ENCODE peak calls at places on chromosome 5, in six cellular contexts. T, P, N, W, K and I are unnamed samples.

GRCh38 chr5:105663671-105664070 is 2007.1 kb downstream of the EFNA5 start:
- DNase-seq in T (no peak), P (no peak), N (no peak), W (no peak), K (no peak), I (no peak)

GRCh38 chr5:66553368-66553912 is 42.8 kb upstream of the MAST4 start:
- DNase-seq in T (no peak), P (no peak), N (no peak), W (no peak), K (no peak), I (no peak)

GRCh38 chr5:143957455-143957854 is 145.5 kb downstream of the HMHB1 start:
- DNase-seq in T (no peak), P (no peak), N (no peak), W (no peak), K (no peak), I (no peak)

GRCh38 chr5:101103874-101104273 is 200.8 kb upstream of the ST8SIA4 start:
- DNase-seq in T (no peak), P (no peak), N (peak; percentile 6), W (no peak), K (no peak), I (no peak)

GRCh38 chr5:87899109-87900100 is 369.2 kb downstream of the TMEM161B start:
- DNase-seq in T (no peak), P (no peak), N (peak; percentile 21), W (peak; percentile 77), K (peak; percentile 80), I (peak; percentile 68)

GRCh38 chr5:175750476-175751080 is 92.7 kb downstream of the HRH2 start:
- DNase-seq in T (no peak), P (no peak), N (no peak), W (no peak), K (no peak), I (peak; percentile 15)

GRCh38 chr5:173217626-173218397 is 17.2 kb downstream of the NKX2-5 start:
- DNase-seq in T (no peak), P (no peak), N (no peak), W (no peak), K (no peak), I (no peak)

GRCh38 chr5:155738616-155739015 is 588.3 kb upstream of the SGCD start:
- DNase-seq in T (no peak), P (no peak), N (no peak), W (no peak), K (no peak), I (no peak)

GRCh38 chr5:154541553-154541952 is 63.5 kb upstream of the HAND1 start:
- DNase-seq in T (peak; percentile 8), P (no peak), N (peak; percentile 38), W (no peak), K (no peak), I (no peak)

GRCh38 chr5:122478741-122479459 is 166.9 kb downstream of the SNCAIP start:
- DNase-seq in T (peak; percentile 10), P (no peak), N (peak; percentile 55), W (no peak), K (no peak), I (no peak)

GRCh38 chr5:172452398-172453205 is 1.7 kb downstream of the SH3PXD2B start:
- DNase-seq in T (peak; percentile 54), P (no peak), N (peak; percentile 61), W (peak; percentile 75), K (peak; percentile 84), I (peak; percentile 11)

GRCh38 chr5:124725040-124725434 is 21.4 kb downstream of the ZNF608 start:
- DNase-seq in T (no peak), P (peak; percentile 75), N (no peak), W (no peak), K (no peak), I (peak; percentile 28)

GRCh38 chr5:109038209-109038840 is 290.6 kb downstream of the FER start:
- DNase-seq in T (no peak), P (no peak), N (no peak), W (no peak), K (no peak), I (peak; percentile 8)

GRCh38 chr5:138542120-138542955 is 698 bp downstream of the ETF1 start:
- DNase-seq in T (no peak), P (no peak), N (peak; percentile 17), W (no peak), K (peak; percentile 10), I (no peak)

GRCh38 chr5:180172447-180173197 is 36.4 kb downstream of the RASGEF1C start:
- DNase-seq in T (no peak), P (no peak), N (peak; percentile 67), W (no peak), K (no peak), I (peak; percentile 11)

GRCh38 chr5:159094745-159095144 is 5.0 kb downstream of the EBF1 start:
- DNase-seq in T (peak; percentile 26), P (peak; percentile 94), N (peak; percentile 66), W (peak; percentile 66), K (peak; percentile 73), I (peak; percentile 87)

GRCh38 chr5:113235884-113236283 is 198.9 kb downstream of the TSSK1B start:
- DNase-seq in T (peak; percentile 62), P (no peak), N (no peak), W (no peak), K (no peak), I (no peak)

GRCh38 chr5:69052181-69052580 is 41.6 kb upstream of the SLC30A5 start:
- DNase-seq in T (no peak), P (no peak), N (no peak), W (no peak), K (no peak), I (no peak)

DNA sequence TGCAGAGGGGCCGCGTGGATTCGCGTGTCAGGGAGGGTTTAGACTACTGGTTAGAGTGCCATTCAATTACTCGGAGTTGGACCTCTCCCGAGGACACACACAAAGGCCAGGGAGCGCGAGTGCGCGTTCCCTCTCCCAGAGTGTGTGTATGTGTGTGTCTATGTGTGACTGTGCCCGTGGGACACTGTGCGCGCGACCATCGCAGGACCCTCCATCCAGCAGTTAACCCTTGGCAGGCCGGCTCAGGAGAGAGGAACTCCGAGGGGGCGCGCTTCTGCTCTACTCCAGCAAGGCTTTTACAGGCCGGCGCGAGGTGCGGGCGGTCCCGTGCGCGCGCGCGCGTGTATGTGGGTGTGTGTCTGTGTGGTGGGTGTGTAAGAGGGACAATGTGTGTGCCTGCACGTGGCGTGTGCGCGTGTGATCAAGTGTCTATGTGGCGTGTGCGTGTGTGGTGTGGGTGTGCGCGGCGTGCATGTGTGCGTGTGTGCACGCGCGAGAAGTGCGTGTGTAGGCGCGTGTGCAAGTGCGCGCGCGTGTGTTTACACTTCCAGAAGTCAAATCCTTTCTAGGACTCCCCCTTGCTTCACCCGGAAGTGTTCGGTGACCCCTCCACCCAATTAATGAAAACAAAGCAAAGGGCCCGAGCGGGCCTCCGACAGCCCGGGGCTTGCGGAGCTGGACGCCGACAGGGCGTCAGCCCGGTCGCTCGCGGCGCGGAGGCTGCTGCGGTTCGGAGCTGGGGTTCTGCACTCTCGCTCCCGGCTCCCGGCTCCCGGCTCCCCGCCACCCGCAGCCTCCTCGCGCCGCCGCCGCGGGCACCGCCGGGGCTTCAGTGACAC is 75.3 kb upstream of the TBCA start:
- DNase-seq in T (no peak), P (no peak), N (peak; percentile 49), W (no peak), K (peak; percentile 40), I (peak; percentile 42)
- TF ChIP-seq EZH2 in T (no peak), P (no peak), N (no peak), W (no peak), K (no peak), I (no peak)

GRCh38 chr5:50667653-50668403 is 1.4 kb downstream of the PARP8 start:
- DNase-seq in T (no peak), P (no peak), N (peak; percentile 89), W (peak; percentile 34), K (peak; percentile 57), I (peak; percentile 77)
- H3K4me3 ChIP-seq in T (peak overlapping the region; percentile 81), P (no peak overlapping the region), N (peak overlapping the region; percentile 91), W (peak overlapping the region; percentile 83), K (peak overlapping the region; percentile 82), I (peak overlapping the region; percentile 66)

GRCh38 chr5:177487144-177487543 is 10.3 kb downstream of the PDLIM7 start:
- DNase-seq in T (no peak), P (no peak), N (no peak), W (no peak), K (no peak), I (no peak)

GRCh38 chr5:177486256-177486655 is 11.1 kb downstream of the PDLIM7 start:
- DNase-seq in T (no peak), P (no peak), N (no peak), W (no peak), K (no peak), I (no peak)

GRCh38 chr5:177483042-177483441 is 9.6 kb upstream of the DBN1 start:
- DNase-seq in T (no peak), P (no peak), N (no peak), W (no peak), K (no peak), I (no peak)

GRCh38 chr5:177483994-177484901 is 10.8 kb upstream of the DBN1 start:
- DNase-seq in T (no peak), P (no peak), N (no peak), W (no peak), K (no peak), I (no peak)

DNA sequence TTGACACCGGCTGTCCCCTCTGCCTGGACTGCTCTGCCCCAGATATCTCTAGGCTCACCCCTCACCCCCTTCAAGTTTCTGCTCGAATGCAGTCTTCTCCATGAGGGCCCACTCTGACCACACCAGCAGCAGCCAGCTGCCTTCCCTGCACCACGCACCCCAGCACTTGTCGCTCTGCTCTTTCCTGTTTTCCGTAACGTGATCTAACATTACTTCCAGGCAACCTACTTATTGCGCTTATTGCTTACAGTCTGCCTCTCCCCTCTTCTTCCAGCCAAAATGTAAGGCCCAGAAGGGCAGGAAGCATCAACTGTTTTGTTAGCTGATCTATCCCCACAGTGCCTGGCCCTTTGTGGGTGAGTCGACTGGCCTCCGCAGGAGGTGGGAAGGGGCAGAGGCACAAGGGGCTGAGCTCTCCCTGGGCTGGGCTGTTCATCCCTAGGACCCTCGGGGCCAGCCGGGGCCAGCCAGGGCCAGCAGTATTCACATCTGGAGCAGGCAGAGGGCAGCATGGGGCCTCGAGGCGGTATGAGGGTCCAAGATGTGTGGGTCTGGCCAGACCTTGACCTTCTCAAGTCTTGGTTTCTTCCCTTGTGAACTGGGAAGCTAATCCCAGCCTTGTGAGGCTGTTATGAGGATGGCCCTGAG is 11.6 kb upstream of the DBN1 start:
- DNase-seq in T (no peak), P (no peak), N (no peak), W (no peak), K (no peak), I (no peak)
- H3K36me3 ChIP-seq in T (peaks cover 27% of the 10 kb centered on the region), P (peaks cover 64% of the 10 kb centered on the region), N (no peaks in the 10 kb centered on the region), W (peaks cover 41% of the 10 kb centered on the region), K (peaks cover 61% of the 10 kb centered on the region), I (peaks cover 20% of the 10 kb centered on the region)

DNA sequence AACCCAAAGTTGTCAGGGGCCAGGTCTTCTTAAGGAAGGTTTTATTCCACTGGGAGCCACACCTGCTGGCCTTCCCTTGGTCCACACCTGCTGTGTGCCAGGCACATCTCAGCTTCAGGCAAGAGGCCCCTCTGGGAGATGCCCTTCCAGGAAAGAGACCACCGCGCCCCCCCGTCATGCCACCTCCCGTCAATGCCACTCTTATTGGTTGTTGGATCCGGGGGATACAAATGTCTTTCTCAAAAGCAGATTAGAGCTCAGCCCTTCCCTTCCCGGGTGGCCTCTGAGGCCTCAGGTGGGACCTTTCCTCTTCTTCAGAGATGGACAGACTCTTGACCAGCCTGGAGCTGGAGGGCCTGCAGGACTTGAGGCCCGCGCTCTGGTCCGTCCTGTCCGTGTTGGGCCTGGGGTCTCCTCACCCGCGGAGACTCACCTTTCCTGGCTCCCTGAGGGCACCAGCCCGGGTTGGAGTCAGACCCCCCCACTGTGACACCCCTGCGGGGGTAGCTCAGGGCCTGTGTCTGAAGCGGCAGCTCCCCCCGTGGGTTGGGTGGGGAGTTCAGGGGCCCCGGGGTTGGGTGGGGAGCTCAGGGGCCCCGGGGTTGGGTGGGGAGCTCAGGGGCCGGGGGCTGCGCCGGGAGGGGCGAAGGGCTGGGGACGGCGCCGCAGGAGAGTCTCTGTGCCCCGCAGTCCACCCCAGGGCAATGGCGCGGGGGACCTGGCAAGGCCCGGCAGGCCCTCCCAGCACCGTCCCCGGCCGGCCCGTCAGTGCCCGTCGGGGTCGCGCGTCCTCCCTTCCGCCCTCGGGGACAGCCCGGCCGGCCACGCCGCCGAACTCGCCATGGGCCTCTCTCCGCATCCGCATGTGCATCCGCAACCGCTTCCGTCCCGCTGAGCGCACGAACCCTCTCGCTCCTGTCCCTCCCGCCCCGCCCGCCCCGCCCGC is 3.7 kb upstream of the SLC9A3 start:
- DNase-seq in T (no peak), P (no peak), N (no peak), W (no peak), K (no peak), I (no peak)
- TF ChIP-seq EZH2 in T (no peak), P (no peak), N (no peak), W (no peak), K (peak; percentile 69), I (no peak)